ENCODE peak calls at places on chromosomes 2 and 18, in five cellular contexts. E is breast epithelium; C is fibroblast of mammary gland; L is stimulated activated CD4-positive, alpha-beta T cell treated with anti-CD3 and anti-CD28 coated beads, Interleukin-2, amount 100 ng/mL, for 24 hours; S is activated CD8-positive, alpha-beta memory T cell treated with anti-CD3 and anti-CD28 coated beads for 4 hours. N is an unnamed sample.

GRCh38 chr2:9950521-9951271 is 797 bp upstream of the GRHL1 start:
- DNase-seq in E (no peak), C (no peak), L (peak; percentile 47), S (peak; percentile 9), N (no peak)

GRCh38 chr2:172248381-172249173 is 145.9 kb upstream of the DLX2 start:
- DNase-seq in E (no peak), C (peak; percentile 40), L (no peak), S (no peak), N (no peak)

GRCh38 chr2:150410809-150411208 is 76.7 kb downstream of the RND3 start:
- DNase-seq in E (no peak), C (peak; percentile 6), L (no peak), S (no peak), N (no peak)

GRCh38 chr2:38722271-38723115 is 28.7 kb downstream of the SRSF7 start:
- DNase-seq in E (peak; percentile 17), C (no peak), L (peak; percentile 75), S (peak; percentile 31), N (peak; percentile 73)

GRCh38 chr2:45458909-45459563 is 152.0 kb downstream of the SRBD1 start:
- DNase-seq in E (no peak), C (peak; percentile 59), L (no peak), S (no peak), N (no peak)

GRCh38 chr2:85754313-85755095 is 713 bp downstream of the ATOH8 start:
- DNase-seq in E (no peak), C (no peak), L (peak; percentile 24), S (no peak), N (peak; percentile 55)

GRCh38 chr2:219252570-219252899 is 508 bp upstream of the TUBA4B start:
- DNase-seq in E (no peak), C (no peak), L (peak; percentile 56), S (no peak), N (no peak)

GRCh38 chr18:25974630-25975077 is 115.8 kb downstream of the SS18 start:
- DNase-seq in E (no peak), C (no peak), L (no peak), S (no peak), N (no peak)

GRCh38 chr2:32930436-32930835 is 16.3 kb upstream of the LTBP1 start:
- DNase-seq in E (no peak), C (no peak), L (no peak), S (no peak), N (no peak)

GRCh38 chr2:121831841-121832240 is 76.4 kb downstream of the TSN start:
- DNase-seq in E (no peak), C (no peak), L (no peak), S (no peak), N (no peak)

GRCh38 chr2:16604236-16604635 is 61.4 kb downstream of the CYRIA start:
- DNase-seq in E (no peak), C (no peak), L (no peak), S (no peak), N (no peak)

GRCh38 chr2:200750323-200750910 is 61.3 kb upstream of the BZW1 start:
- DNase-seq in E (no peak), C (no peak), L (no peak), S (no peak), N (no peak)

GRCh38 chr2:57937456-57937855 is 109.2 kb upstream of the VRK2 start:
- DNase-seq in E (no peak), C (no peak), L (no peak), S (no peak), N (no peak)

GRCh38 chr2:11684894-11685460 is 15.0 kb upstream of the NTSR2 start:
- DNase-seq in E (no peak), C (no peak), L (no peak), S (no peak), N (no peak)

GRCh38 chr2:25388491-25388890 is 46.8 kb upstream of the DNMT3A start:
- DNase-seq in E (no peak), C (no peak), L (no peak), S (no peak), N (no peak)

GRCh38 chr2:205187731-205188130 is 494.6 kb upstream of the NRP2 start:
- DNase-seq in E (no peak), C (peak; percentile 33), L (no peak), S (no peak), N (no peak)

GRCh38 chr18:64333584-64333983 is 184.7 kb upstream of the LINC00305 start:
- DNase-seq in E (no peak), C (no peak), L (no peak), S (no peak), N (no peak)

GRCh38 chr2:98359986-98360385 is 13.7 kb downstream of the CNGA3 start:
- DNase-seq in E (no peak), C (no peak), L (no peak), S (no peak), N (no peak)

N was measured in activated T-cell treated with anti-CD3 and anti-CD28 coated beads, Interleukin-2, amount 50 U/mL, for 24 hours.